ENCODE peak calls at places on chromosomes 7 and 10, in six cellular contexts. Q, R, H, G, Z and J are unnamed samples.

GRCh38 chr7:47875998-47876744 is 72.1 kb downstream of the PKD1L1 start:
- DNase-seq in Q (no peak), H (no peak), Z (no peak), R (no peak), G (no peak), J (no peak)

GRCh38 chr10:104417629-104418292 is 64.1 kb downstream of the CFAP58 start:
- DNase-seq in R (no peak), H (no peak), Q (peak; percentile 83), G (peak; percentile 7), Z (no peak), J (no peak)

GRCh38 chr7:134836447-134836846 is 57.0 kb downstream of the CALD1 start:
- DNase-seq in R (no peak), G (peak; percentile 98), H (no peak), Z (no peak), Q (peak; percentile 92), J (no peak)

GRCh38 chr7:140005754-140006503 is 56.8 kb downstream of the PARP12 start:
- DNase-seq in H (peak; percentile 60), Q (peak; percentile 50), R (no peak), Z (no peak), G (peak; percentile 24), J (peak; percentile 32)

GRCh38 chr7:101678713-101679112 is 49.6 kb upstream of the MYL10 start:
- DNase-seq in H (no peak), R (no peak), Q (peak; percentile 24), Z (no peak), G (peak; percentile 78), J (no peak)

GRCh38 chr7:70432567-70433001 is 699.4 kb upstream of the GALNT17 start:
- DNase-seq in H (no peak), G (no peak), R (no peak), Q (no peak), Z (no peak), J (no peak)

GRCh38 chr10:97067716-97068391 is 117.9 kb downstream of the SLIT1 start:
- DNase-seq in Q (peak; percentile 4), Z (peak; percentile 58), R (no peak), H (peak; percentile 59), G (no peak), J (no peak)

GRCh38 chr10:130516141-130516540 is 379.9 kb downstream of the GLRX3 start:
- DNase-seq in R (no peak), H (no peak), G (no peak), Z (no peak), Q (no peak), J (no peak)

GRCh38 chr10:45557275-45557905 is 115.2 kb downstream of the ZFAND4 start:
- DNase-seq in Z (no peak), Q (peak; percentile 44), R (no peak), G (no peak), H (no peak), J (no peak)

GRCh38 chr10:129021597-129022304 is 445.3 kb upstream of the MGMT start:
- DNase-seq in H (no peak), Q (peak; percentile 3), R (no peak), G (no peak), Z (no peak), J (no peak)

GRCh38 chr10:8556321-8556720 is 501.8 kb downstream of the GATA3 start:
- DNase-seq in Z (no peak), G (no peak), H (no peak), Q (no peak), R (no peak), J (peak; percentile 85)

GRCh38 chr10:82321734-82322133 is 446.7 kb downstream of the NRG3 start:
- DNase-seq in R (no peak), G (no peak), Z (no peak), H (no peak), Q (no peak), J (no peak)

GRCh38 chr10:3813986-3814831 is 29.2 kb upstream of the KLF6 start:
- DNase-seq in R (no peak), Q (peak; percentile 68), H (no peak), Z (no peak), G (peak; percentile 64), J (peak; percentile 51)

GRCh38 chr7:52540041-52540440 is 495.4 kb upstream of the POM121L12 start:
- DNase-seq in G (peak; percentile 5), Z (no peak), H (no peak), R (no peak), Q (no peak), J (peak; percentile 83)

GRCh38 chr10:107686095-107686494 is 521.6 kb upstream of the SORCS1 start:
- DNase-seq in H (no peak), Q (no peak), Z (no peak), G (no peak), R (no peak), J (no peak)

GRCh38 chr10:56116684-56117083 is 244.4 kb downstream of the ZWINT start:
- DNase-seq in R (no peak), G (no peak), Q (no peak), Z (no peak), H (no peak), J (peak; percentile 6)
- TF ChIP-seq CTCF in R (no peak), G (no peak), Q (no peak), Z (no peak), H (no peak), J (no peak)

DNA sequence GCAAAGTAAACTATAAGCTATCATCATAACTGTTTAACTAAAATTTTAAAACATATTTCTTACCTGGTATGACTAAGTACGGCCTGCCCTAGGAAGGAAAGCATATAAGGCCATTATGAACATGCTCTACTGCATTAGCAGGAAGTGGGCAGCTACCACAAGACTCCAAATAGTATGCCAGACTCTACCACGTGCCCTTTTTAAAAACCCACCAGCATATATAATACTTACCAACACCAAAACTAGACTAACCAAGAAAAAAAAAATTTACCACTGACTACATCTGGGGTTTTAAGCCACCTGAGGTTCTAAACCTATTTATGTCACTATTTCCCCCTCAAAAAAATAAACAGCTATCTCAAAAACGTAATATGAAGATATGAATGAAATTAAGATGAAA is 30.1 kb downstream of the NUDCD3 start:
- DNase-seq in G (no peak), R (no peak), H (no peak), Q (no peak), Z (no peak), J (peak; percentile 23)
- H3K4me3 ChIP-seq in G (no peak overlapping the region), R (no peak overlapping the region), H (no peak overlapping the region), Q (no peak overlapping the region), Z (no peak overlapping the region), J (no peak overlapping the region)

GRCh38 chr7:99631311-99632109 is 14.8 kb downstream of the ZSCAN25 start:
- DNase-seq in H (no peak), Q (peak; percentile 49), G (peak; percentile 55), R (no peak), Z (no peak), J (peak; percentile 88)
- TF ChIP-seq CTCF in H (peak; percentile 25), Q (peak; percentile 46), G (peak; percentile 45), R (no peak), Z (no peak), J (peak; percentile 56)

DNA sequence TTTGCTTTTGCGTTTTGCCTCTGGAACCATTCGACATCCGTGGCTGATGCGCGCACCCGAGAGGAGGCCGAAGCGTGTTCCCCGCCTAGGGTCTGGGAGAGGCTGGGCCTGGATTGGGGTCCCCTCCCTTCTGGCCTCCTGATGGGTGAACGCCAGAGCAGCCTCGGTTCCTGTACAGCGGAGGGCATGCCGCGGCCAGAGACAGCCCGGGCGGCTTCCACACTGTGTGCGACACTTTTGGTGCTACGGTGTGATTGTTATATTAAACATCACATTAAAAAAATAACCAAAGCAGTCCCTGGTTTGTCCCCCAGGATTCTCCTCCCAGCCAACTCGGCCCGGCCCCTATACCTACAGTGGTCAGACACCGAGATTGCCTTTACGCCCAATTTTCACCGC is 3.7 kb upstream of the HOXA7 start:
- DNase-seq in Q (no peak), H (peak; percentile 63), Z (peak; percentile 65), R (no peak), G (no peak), J (no peak)
- H3K4me3 ChIP-seq in Q (no peak overlapping the region), H (peak overlapping the region; percentile 62), Z (peak overlapping the region; percentile 29), R (peak overlapping the region; percentile 61), G (peak overlapping the region; percentile 77), J (no peak overlapping the region)